ENCODE peak calls at places on chromosomes 2 and 18, in seven cellular contexts. One of them, this sample, is unnamed. For H3K4me1, the result is how much of the 10 kb centered on the place peaks cover.

GRCh38 chr2:118632921-118633320 is 214.5 kb downstream of the EN1 start:
- DNase-seq in K562: peak
- DNase-seq in neural progenitor cell: no peak
- DNase-seq in GM23248: no peak
- DNase-seq in right cardiac atrium: no peak
- DNase-seq in aorta: no peak
- DNase-seq in kidney: no peak
- DNase-seq in this sample: no peak

GRCh38 chr2:191922736-191923651 is 76.1 kb upstream of the CAVIN2 start:
- DNase-seq in neural progenitor cell: no peak
- DNase-seq in K562: no peak
- DNase-seq in kidney: no peak
- DNase-seq in aorta: no peak
- DNase-seq in right cardiac atrium: no peak
- DNase-seq in GM23248: no peak
- DNase-seq in this sample: no peak

GRCh38 chr2:42938671-42939370 is 146.4 kb upstream of the HAAO start:
- DNase-seq in neural progenitor cell: no peak
- DNase-seq in aorta: peak
- DNase-seq in right cardiac atrium: no peak
- DNase-seq in K562: no peak
- DNase-seq in GM23248: no peak
- DNase-seq in kidney: no peak
- DNase-seq in this sample: no peak

GRCh38 chr18:73990241-73990640 is 157.4 kb downstream of the FBXO15 start:
- DNase-seq in neural progenitor cell: no peak
- DNase-seq in aorta: no peak
- DNase-seq in GM23248: no peak
- DNase-seq in right cardiac atrium: no peak
- DNase-seq in K562: no peak
- DNase-seq in kidney: no peak
- DNase-seq in this sample: no peak

GRCh38 chr2:15666776-15667578 is 75.3 kb downstream of the DDX1 start:
- DNase-seq in kidney: no peak
- DNase-seq in neural progenitor cell: no peak
- DNase-seq in aorta: no peak
- DNase-seq in right cardiac atrium: no peak
- DNase-seq in K562: no peak
- DNase-seq in GM23248: no peak
- DNase-seq in this sample: no peak

GRCh38 chr2:101823849-101824248 is 126.3 kb downstream of the MAP4K4 start:
- DNase-seq in neural progenitor cell: no peak
- DNase-seq in kidney: no peak
- DNase-seq in GM23248: peak
- DNase-seq in right cardiac atrium: no peak
- DNase-seq in K562: no peak
- DNase-seq in aorta: no peak
- DNase-seq in this sample: no peak

GRCh38 chr18:980586-980985 is 75.9 kb downstream of the ADCYAP1 start:
- DNase-seq in kidney: no peak
- DNase-seq in neural progenitor cell: no peak
- DNase-seq in right cardiac atrium: no peak
- DNase-seq in K562: no peak
- DNase-seq in GM23248: peak
- DNase-seq in aorta: no peak
- DNase-seq in this sample: no peak

GRCh38 chr18:5571592-5571991 is 27.8 kb upstream of the EPB41L3 start:
- DNase-seq in right cardiac atrium: no peak
- DNase-seq in neural progenitor cell: no peak
- DNase-seq in aorta: no peak
- DNase-seq in kidney: no peak
- DNase-seq in K562: no peak
- DNase-seq in GM23248: no peak
- DNase-seq in this sample: no peak

GRCh38 chr2:122027510-122028217 is 272.2 kb downstream of the TSN start:
- DNase-seq in neural progenitor cell: no peak
- DNase-seq in aorta: no peak
- DNase-seq in kidney: no peak
- DNase-seq in K562: no peak
- DNase-seq in right cardiac atrium: peak
- DNase-seq in GM23248: no peak
- DNase-seq in this sample: no peak

GRCh38 chr18:67599277-67599676 is 82.8 kb upstream of the DSEL start:
- DNase-seq in kidney: no peak
- DNase-seq in neural progenitor cell: no peak
- DNase-seq in K562: no peak
- DNase-seq in GM23248: peak
- DNase-seq in aorta: no peak
- DNase-seq in right cardiac atrium: no peak
- DNase-seq in this sample: no peak

GRCh38 chr2:45436456-45436855 is 174.6 kb downstream of the SRBD1 start:
- DNase-seq in kidney: no peak
- DNase-seq in aorta: no peak
- DNase-seq in right cardiac atrium: no peak
- DNase-seq in neural progenitor cell: no peak
- DNase-seq in K562: no peak
- DNase-seq in GM23248: no peak
- DNase-seq in this sample: no peak

GRCh38 chr2:220315098-220315785 is 687.8 kb downstream of the SLC4A3 start:
- DNase-seq in aorta: no peak
- DNase-seq in K562: no peak
- DNase-seq in GM23248: no peak
- DNase-seq in right cardiac atrium: no peak
- DNase-seq in kidney: no peak
- DNase-seq in neural progenitor cell: no peak
- DNase-seq in this sample: no peak

GRCh38 chr2:163171786-163172549 is 333.4 kb upstream of the KCNH7 start:
- DNase-seq in right cardiac atrium: no peak
- DNase-seq in K562: no peak
- DNase-seq in GM23248: no peak
- DNase-seq in neural progenitor cell: peak
- DNase-seq in aorta: no peak
- DNase-seq in kidney: no peak
- DNase-seq in this sample: no peak

GRCh38 chr2:14634885-14635871 is 2.7 kb downstream of the LRATD1 start:
- DNase-seq in right cardiac atrium: peak
- DNase-seq in GM23248: peak
- DNase-seq in aorta: peak
- DNase-seq in K562: peak
- DNase-seq in kidney: peak
- DNase-seq in neural progenitor cell: peak
- DNase-seq in this sample: peak

GRCh38 chr2:11073791-11074190 is 81.5 kb upstream of the SLC66A3 start:
- DNase-seq in kidney: no peak
- DNase-seq in GM23248: peak
- DNase-seq in aorta: no peak
- DNase-seq in right cardiac atrium: no peak
- DNase-seq in neural progenitor cell: no peak
- DNase-seq in K562: no peak
- DNase-seq in this sample: no peak

GRCh38 chr2:193966590-193966989 is 1690.4 kb upstream of the SLC39A10 start:
- DNase-seq in right cardiac atrium: no peak
- DNase-seq in aorta: no peak
- DNase-seq in K562: no peak
- DNase-seq in kidney: no peak
- DNase-seq in neural progenitor cell: peak
- DNase-seq in GM23248: peak
- DNase-seq in this sample: no peak

DNA sequence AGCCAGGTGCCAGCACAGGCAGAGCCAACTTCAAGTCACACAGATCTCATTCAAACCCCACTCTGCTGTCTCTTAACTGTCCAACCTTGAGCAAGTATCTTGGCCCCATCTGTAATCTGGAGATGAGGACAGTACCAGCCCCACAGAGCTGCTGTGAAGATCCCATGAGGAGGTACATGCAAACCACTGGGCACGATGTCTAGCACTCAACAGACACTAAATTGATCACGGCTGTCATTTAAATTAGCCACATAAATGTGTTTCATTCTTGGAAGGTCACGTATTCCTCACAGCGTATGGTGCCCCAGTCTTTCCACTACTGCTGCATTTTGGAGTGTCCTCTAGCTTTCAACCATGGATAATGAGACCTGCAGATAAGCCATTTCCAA is 167.6 kb upstream of the ID2 start:
- DNase-seq in neural progenitor cell: no peak
- DNase-seq in right cardiac atrium: no peak
- DNase-seq in kidney: no peak
- DNase-seq in K562: no peak
- DNase-seq in aorta: no peak
- DNase-seq in GM23248: no peak
- DNase-seq in this sample: no peak
- H3K4me1 ChIP-seq in neural progenitor cell: under half
- H3K4me1 ChIP-seq in right cardiac atrium: under half
- H3K4me1 ChIP-seq in kidney: under half
- H3K4me1 ChIP-seq in K562: under half
- H3K4me1 ChIP-seq in aorta: under half
- H3K4me1 ChIP-seq in GM23248: under half
- H3K4me1 ChIP-seq in this sample: under half

DNA sequence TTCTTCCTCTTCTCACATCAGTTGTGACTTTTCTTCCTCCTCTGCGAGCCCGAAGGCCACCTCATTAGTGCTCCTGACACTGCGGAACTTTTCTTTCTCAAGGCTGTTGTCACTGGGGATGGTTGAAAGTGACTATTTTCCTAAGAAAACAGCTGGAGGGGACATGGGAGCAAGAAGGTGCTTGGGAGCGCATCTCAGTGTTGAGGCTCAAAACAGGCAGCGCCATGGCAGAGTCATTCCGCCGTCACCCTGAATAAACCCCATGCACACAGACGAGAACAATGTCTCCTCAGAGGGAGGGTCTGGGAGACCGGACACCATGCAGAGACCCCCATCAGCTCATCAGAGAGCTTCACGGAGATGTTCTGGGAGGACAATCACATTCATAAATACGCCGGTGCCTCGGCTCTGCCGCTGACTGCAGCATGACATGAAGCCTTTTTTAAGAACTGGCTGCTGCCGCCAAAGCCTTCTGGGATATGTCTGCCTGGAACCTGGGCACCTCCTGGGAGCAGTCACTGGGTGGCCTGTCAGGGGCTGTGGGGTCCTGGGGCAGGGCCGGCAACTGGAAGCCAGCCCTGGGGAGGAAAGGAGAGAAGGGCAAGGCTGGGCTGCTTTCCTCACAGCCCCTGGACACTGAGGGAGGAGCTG is 19.2 kb downstream of the ATOH8 start:
- DNase-seq in kidney: no peak
- DNase-seq in right cardiac atrium: peak
- DNase-seq in K562: no peak
- DNase-seq in GM23248: peak
- DNase-seq in aorta: no peak
- DNase-seq in neural progenitor cell: no peak
- DNase-seq in this sample: peak
- H3K27ac ChIP-seq in kidney: no peak
- H3K27ac ChIP-seq in right cardiac atrium: peak
- H3K27ac ChIP-seq in K562: no peak
- H3K27ac ChIP-seq in GM23248: peak
- H3K27ac ChIP-seq in aorta: peak
- H3K27ac ChIP-seq in neural progenitor cell: no peak
- H3K27ac ChIP-seq in this sample: peak

GRCh38 chr2:190682168-190682567 is 33.3 kb downstream of the NAB1 start:
- DNase-seq in GM23248: peak
- DNase-seq in right cardiac atrium: no peak
- DNase-seq in aorta: no peak
- DNase-seq in K562: no peak
- DNase-seq in neural progenitor cell: no peak
- DNase-seq in kidney: no peak
- DNase-seq in this sample: no peak

GRCh38 chr2:190679813-190680591 is 31.1 kb downstream of the NAB1 start:
- DNase-seq in kidney: peak
- DNase-seq in K562: peak
- DNase-seq in aorta: no peak
- DNase-seq in neural progenitor cell: peak
- DNase-seq in right cardiac atrium: peak
- DNase-seq in GM23248: peak
- DNase-seq in this sample: peak

GRCh38 chr2:190683802-190684201 is 34.9 kb downstream of the NAB1 start:
- DNase-seq in K562: no peak
- DNase-seq in neural progenitor cell: no peak
- DNase-seq in kidney: no peak
- DNase-seq in right cardiac atrium: no peak
- DNase-seq in aorta: no peak
- DNase-seq in GM23248: no peak
- DNase-seq in this sample: no peak

GRCh38 chr2:190684941-190685340 is 36.1 kb downstream of the NAB1 start:
- DNase-seq in GM23248: no peak
- DNase-seq in aorta: no peak
- DNase-seq in neural progenitor cell: no peak
- DNase-seq in kidney: no peak
- DNase-seq in right cardiac atrium: no peak
- DNase-seq in K562: no peak
- DNase-seq in this sample: no peak

DNA sequence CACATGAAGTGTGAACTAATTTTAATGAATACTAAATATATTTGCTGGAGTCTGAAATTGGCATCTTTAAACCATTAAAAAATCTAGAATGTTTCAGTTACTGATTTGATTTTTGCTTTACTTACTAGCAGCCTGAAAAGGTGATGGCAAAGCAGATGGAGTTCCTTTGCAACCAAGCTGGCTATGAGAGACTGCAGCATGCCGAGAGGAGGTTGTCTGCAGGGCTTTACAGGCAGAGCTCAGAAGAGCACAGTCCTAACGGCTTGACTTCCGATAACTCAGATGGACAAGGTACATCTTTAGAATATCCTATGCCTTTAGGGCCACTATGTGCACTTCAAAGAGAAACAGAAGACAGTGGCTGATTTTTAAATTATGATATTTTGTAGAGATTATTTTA is 36.5 kb downstream of the NAB1 start:
- DNase-seq in GM23248: no peak
- DNase-seq in right cardiac atrium: no peak
- DNase-seq in neural progenitor cell: no peak
- DNase-seq in kidney: no peak
- DNase-seq in K562: no peak
- DNase-seq in aorta: no peak
- DNase-seq in this sample: no peak
- H3K4me1 ChIP-seq in GM23248: under half
- H3K4me1 ChIP-seq in right cardiac atrium: under half
- H3K4me1 ChIP-seq in neural progenitor cell: under half
- H3K4me1 ChIP-seq in kidney: under half
- H3K4me1 ChIP-seq in K562: under half
- H3K4me1 ChIP-seq in aorta: under half
- H3K4me1 ChIP-seq in this sample: under half

DNA sequence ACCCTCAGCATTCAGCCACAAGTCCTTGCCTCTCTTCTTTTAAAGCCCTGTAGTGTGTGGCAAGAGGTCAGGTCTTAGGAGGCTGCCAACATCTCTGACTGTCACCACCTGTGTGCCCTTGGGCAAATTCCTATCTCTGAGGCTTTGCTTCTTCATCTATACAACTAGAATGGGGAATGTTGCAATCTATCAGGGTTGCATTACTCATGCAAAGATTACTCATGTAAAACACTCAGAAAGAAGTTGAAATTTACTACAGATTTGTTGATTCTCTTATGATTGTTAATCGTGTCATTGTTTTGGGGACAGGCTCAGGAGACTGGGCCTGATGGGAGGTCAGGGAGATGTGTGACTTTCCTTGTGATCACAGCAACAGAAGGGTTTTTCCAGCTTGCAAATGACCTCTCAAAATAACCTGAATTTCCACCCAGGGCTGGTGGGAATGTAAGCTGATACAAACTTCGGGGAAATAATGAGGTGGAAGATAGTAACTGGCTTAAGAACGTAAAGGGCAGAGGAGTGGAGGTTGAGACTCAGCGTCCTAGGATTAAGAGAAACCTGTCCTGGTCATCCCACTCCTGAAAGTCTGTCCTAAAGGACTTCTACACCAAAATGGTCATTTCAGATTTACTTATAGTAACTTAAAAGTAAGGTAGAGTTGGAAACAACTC is 32.0 kb upstream of the SIGLEC15 start:
- DNase-seq in right cardiac atrium: no peak
- DNase-seq in K562: no peak
- DNase-seq in neural progenitor cell: no peak
- DNase-seq in GM23248: peak
- DNase-seq in aorta: no peak
- DNase-seq in kidney: no peak
- DNase-seq in this sample: no peak
- H3K27ac ChIP-seq in right cardiac atrium: no peak
- H3K27ac ChIP-seq in K562: no peak
- H3K27ac ChIP-seq in neural progenitor cell: no peak
- H3K27ac ChIP-seq in GM23248: peak
- H3K27ac ChIP-seq in aorta: no peak
- H3K27ac ChIP-seq in kidney: no peak
- H3K27ac ChIP-seq in this sample: no peak